ENCODE peak calls at places on chromosomes 12 and 14, in seven cellular contexts. M, W, E, D, J, P and B are unnamed samples.

GRCh38 chr14:21040370-21040925 is 1.7 kb upstream of the RNASE7 start:
- DNase-seq in M (no peak), W (no peak), E (no peak), D (no peak), J (no peak), P (no peak), B (no peak)

GRCh38 chr14:32193532-32193931 is 8.3 kb upstream of the RNU6-7 start:
- DNase-seq in M (no peak), W (no peak), E (no peak), D (no peak), J (no peak), P (no peak), B (no peak)

GRCh38 chr12:71045781-71046180 is 112.0 kb downstream of the TSPAN8 start:
- DNase-seq in M (peak; percentile 45), W (no peak), E (no peak), D (no peak), J (no peak), P (no peak), B (no peak)

GRCh38 chr14:43887523-43887922 is 619.6 kb downstream of the FSCB start:
- DNase-seq in M (no peak), W (no peak), E (no peak), D (no peak), J (no peak), P (no peak), B (no peak)

GRCh38 chr12:124240493-124240892 is 54.4 kb upstream of the RFLNA start:
- DNase-seq in M (no peak), W (no peak), E (no peak), D (no peak), J (no peak), P (no peak), B (no peak)

GRCh38 chr12:69330475-69331473 is 17.4 kb upstream of the LYZ start:
- DNase-seq in M (no peak), W (no peak), E (peak; percentile 33), D (peak; percentile 42), J (no peak), P (peak; percentile 31), B (peak; percentile 26)

GRCh38 chr14:70045715-70046535 is 142.8 kb downstream of the SLC8A3 start:
- DNase-seq in M (peak; percentile 33), W (no peak), E (no peak), D (no peak), J (peak; percentile 86), P (peak; percentile 36), B (peak; percentile 22)

GRCh38 chr12:53221203-53222076 is 10.6 kb downstream of the RARG start:
- DNase-seq in M (peak; percentile 63), W (no peak), E (peak; percentile 66), D (peak; percentile 35), J (peak; percentile 71), P (peak; percentile 78), B (peak; percentile 85)

GRCh38 chr14:37655418-37655817 is 60.0 kb downstream of the TTC6 start:
- DNase-seq in M (peak; percentile 31), W (no peak), E (no peak), D (no peak), J (no peak), P (no peak), B (no peak)

GRCh38 chr12:3655331-3655900 is 97.5 kb downstream of the CRACR2A start:
- DNase-seq in M (no peak), W (no peak), E (no peak), D (no peak), J (no peak), P (peak; percentile 46), B (peak; percentile 50)

GRCh38 chr14:68569546-68569908 is 223.3 kb downstream of the ZFP36L1 start:
- DNase-seq in M (no peak), W (no peak), E (no peak), D (no peak), J (no peak), P (no peak), B (no peak)

GRCh38 chr12:11581179-11581755 is 68.2 kb upstream of the ETV6 start:
- DNase-seq in M (peak; percentile 71), W (no peak), E (no peak), D (peak; percentile 74), J (no peak), P (peak; percentile 38), B (no peak)

GRCh38 chr12:110266980-110267620 is 13.9 kb upstream of the ATP2A2 start:
- DNase-seq in M (peak; percentile 77), W (peak; percentile 70), E (no peak), D (no peak), J (no peak), P (no peak), B (no peak)

GRCh38 chr14:100402631-100403030 is 79.5 kb downstream of the SLC25A47 start:
- DNase-seq in M (peak; percentile 52), W (no peak), E (no peak), D (no peak), J (no peak), P (no peak), B (no peak)

GRCh38 chr14:32545109-32545857 is 216.2 kb downstream of the AKAP6 start:
- DNase-seq in M (no peak), W (no peak), E (no peak), D (no peak), J (no peak), P (no peak), B (no peak)

GRCh38 chr12:64080319-64081008 is 141.6 kb downstream of the KICS2 start:
- DNase-seq in M (no peak), W (no peak), E (no peak), D (no peak), J (no peak), P (no peak), B (no peak)

GRCh38 chr14:75220097-75220496 is 43.7 kb upstream of the TMED10 start:
- DNase-seq in M (no peak), W (no peak), E (no peak), D (no peak), J (no peak), P (no peak), B (no peak)

GRCh38 chr14:98932436-98933325 is 339.3 kb downstream of the BCL11B start:
- DNase-seq in M (no peak), W (no peak), E (no peak), D (no peak), J (no peak), P (no peak), B (no peak)

GRCh38 chr12:107593713-107594381 is 91.8 kb upstream of the PWP1 start:
- DNase-seq in M (no peak), W (no peak), E (no peak), D (no peak), J (no peak), P (no peak), B (no peak)

GRCh38 chr12:29329411-29329810 is 51.6 kb downstream of the ERGIC2 start:
- DNase-seq in M (no peak), W (no peak), E (no peak), D (no peak), J (no peak), P (no peak), B (no peak)

GRCh38 chr14:54691525-54692260 is 124.8 kb downstream of the SAMD4A start:
- DNase-seq in M (peak; percentile 58), W (no peak), E (no peak), D (peak; percentile 33), J (peak; percentile 81), P (peak; percentile 48), B (peak; percentile 34)

GRCh38 chr14:59475709-59476108 is 8.5 kb downstream of the L3HYPDH start:
- DNase-seq in M (no peak), W (no peak), E (no peak), D (no peak), J (no peak), P (no peak), B (no peak)

GRCh38 chr14:53509845-53510244 is 356.7 kb upstream of the DDHD1 start:
- DNase-seq in M (no peak), W (peak; percentile 68), E (no peak), D (no peak), J (no peak), P (no peak), B (no peak)

GRCh38 chr12:113222730-113223531 is 1.7 kb downstream of the TPCN1 start:
- DNase-seq in M (peak; percentile 85), W (peak; percentile 58), E (no peak), D (no peak), J (no peak), P (no peak), B (no peak)

GRCh38 chr12:129532707-129533499 is 370.9 kb downstream of the TMEM132D start:
- DNase-seq in M (no peak), W (no peak), E (no peak), D (no peak), J (no peak), P (no peak), B (no peak)

GRCh38 chr14:69763761-69764510 is 3.0 kb upstream of the SRSF5 start:
- DNase-seq in M (no peak), W (no peak), E (no peak), D (no peak), J (no peak), P (no peak), B (no peak)

GRCh38 chr12:12723681-12724420 is 6.7 kb downstream of the CDKN1B start:
- DNase-seq in M (peak; percentile 39), W (no peak), E (peak; percentile 58), D (peak; percentile 16), J (peak; percentile 50), P (no peak), B (peak; percentile 47)